ENCODE peak calls at places on chromosomes 11 and 22, in ten cellular contexts. H, V, K, O, B, R, Z, P, L and F are unnamed samples.

GRCh38 chr11:26228778-26229177 is 103.2 kb upstream of the ANO3 start:
- DNase-seq in O (no peak), L (no peak), H (no peak), K (peak; percentile 28), B (peak; percentile 45), Z (no peak), R (no peak), P (no peak), V (peak; percentile 40), F (no peak)

GRCh38 chr11:3616721-3617460 is 24.9 kb downstream of the ART5 start:
- DNase-seq in Z (no peak), O (no peak), K (no peak), L (no peak), V (peak; percentile 41), B (no peak), H (no peak), P (no peak), R (no peak), F (no peak)

GRCh38 chr11:128172046-128172878 is 415.1 kb downstream of the ETS1 start:
- DNase-seq in H (peak; percentile 46), P (peak; percentile 97), R (peak; percentile 89), B (peak; percentile 87), L (peak; percentile 88), V (peak; percentile 93), O (peak; percentile 79), K (peak; percentile 87), Z (peak; percentile 89), F (peak; percentile 83)

GRCh38 chr11:108586600-108586999 is 7.0 kb downstream of the EXPH5 start:
- DNase-seq in L (no peak), P (no peak), B (no peak), V (no peak), O (no peak), R (no peak), Z (no peak), K (no peak), H (no peak), F (no peak)

GRCh38 chr22:19097518-19097917 is 24.7 kb downstream of the DGCR2 start:
- DNase-seq in K (no peak), Z (no peak), H (no peak), L (no peak), R (no peak), P (peak; percentile 45), V (no peak), O (no peak), B (no peak), F (no peak)

GRCh38 chr11:33775832-33776231 is 1.5 kb upstream of the FBXO3 start:
- DNase-seq in Z (no peak), L (peak; percentile 20), B (no peak), O (no peak), R (no peak), V (no peak), H (no peak), P (no peak), K (no peak), F (no peak)

GRCh38 chr22:44595841-44596341 is 97.9 kb upstream of the RTL6 start:
- DNase-seq in L (no peak), V (peak; percentile 55), Z (no peak), R (peak; percentile 29), O (no peak), H (no peak), B (peak; percentile 26), P (no peak), K (no peak), F (no peak)

GRCh38 chr11:19511413-19512183 is 201.0 kb upstream of the NAV2 start:
- DNase-seq in K (no peak), P (no peak), Z (no peak), O (peak; percentile 53), R (no peak), B (peak; percentile 59), L (no peak), V (peak; percentile 64), H (no peak), F (no peak)

DNA sequence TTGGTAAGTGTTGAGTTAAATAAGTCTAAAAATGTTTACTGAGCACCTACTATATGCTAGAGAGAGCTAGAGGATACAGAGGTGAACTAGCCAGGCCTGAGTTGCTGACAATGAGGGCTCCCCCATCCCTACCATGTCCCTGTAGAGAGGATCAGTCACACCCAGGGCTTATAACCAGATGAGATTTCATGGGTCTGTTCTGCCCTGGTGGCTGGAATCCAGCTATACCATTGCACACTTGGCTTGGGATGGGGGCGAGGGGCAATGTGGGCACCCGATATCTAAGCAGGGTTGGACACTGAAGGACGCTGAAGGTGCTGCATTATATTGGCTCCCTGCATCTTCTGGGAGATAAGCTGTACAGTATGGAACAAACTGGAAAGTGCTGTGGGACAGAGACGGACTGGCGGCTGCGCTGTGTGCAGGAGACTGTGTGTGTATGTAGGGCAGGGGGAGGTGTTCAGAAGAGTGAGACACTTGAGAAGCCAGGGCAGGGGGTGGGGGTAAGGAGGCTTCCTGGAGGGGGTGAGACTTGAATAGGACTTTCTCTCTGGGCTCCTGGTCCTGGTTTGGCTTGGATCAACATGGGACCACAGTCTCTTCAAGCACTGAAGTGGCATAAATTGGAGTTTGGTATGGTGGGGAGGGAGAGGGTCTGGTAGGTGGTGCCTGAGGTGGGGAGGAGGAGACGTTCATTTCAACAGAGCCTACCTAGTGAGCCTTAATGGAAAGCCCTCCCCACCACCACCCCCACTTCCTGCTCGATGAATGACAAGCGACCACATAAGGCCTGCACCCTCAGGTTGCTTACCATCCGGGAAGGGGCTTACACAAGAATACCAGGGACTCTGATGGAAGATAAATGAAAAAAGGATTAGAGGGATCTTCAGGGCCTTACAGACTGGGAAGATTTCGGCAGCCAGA is 1.8 kb downstream of the CD82 start:
- DNase-seq in H (no peak), K (no peak), L (no peak), R (no peak), O (no peak), V (no peak), B (no peak), P (no peak), Z (no peak), F (no peak)
- TF ChIP-seq CTCF in H (no peak), K (peak; percentile 48), L (peak; percentile 32), R (no peak), O (no peak), V (peak; percentile 8), B (peak; percentile 30), P (no peak), Z (no peak), F (peak; percentile 42)

GRCh38 chr11:120839201-120839600 is 184.7 kb upstream of the TBCEL start:
- DNase-seq in H (peak; percentile 10), O (no peak), P (no peak), V (no peak), K (no peak), B (no peak), L (no peak), Z (no peak), R (no peak), F (no peak)

GRCh38 chr11:120830092-120830491 is 193.8 kb upstream of the TBCEL start:
- DNase-seq in R (no peak), Z (no peak), H (no peak), O (peak; percentile 20), V (no peak), P (no peak), B (no peak), L (no peak), K (no peak), F (no peak)

GRCh38 chr11:120835601-120836228 is 188.2 kb upstream of the TBCEL start:
- DNase-seq in L (no peak), P (no peak), O (no peak), B (no peak), V (no peak), K (no peak), Z (peak; percentile 49), R (no peak), H (peak; percentile 5), F (no peak)

GRCh38 chr11:120832609-120833221 is 191.2 kb upstream of the TBCEL start:
- DNase-seq in B (no peak), V (no peak), L (no peak), O (peak; percentile 16), H (no peak), Z (peak; percentile 30), P (no peak), K (no peak), R (no peak), F (no peak)

GRCh38 chr11:120834686-120835225 is 189.1 kb upstream of the TBCEL start:
- DNase-seq in H (no peak), B (no peak), R (no peak), O (no peak), K (no peak), L (no peak), Z (no peak), V (no peak), P (no peak), F (no peak)
- TF ChIP-seq CTCF in H (no peak), B (no peak), R (no peak), O (no peak), K (no peak), L (no peak), Z (no peak), V (no peak), P (no peak), F (no peak)

DNA sequence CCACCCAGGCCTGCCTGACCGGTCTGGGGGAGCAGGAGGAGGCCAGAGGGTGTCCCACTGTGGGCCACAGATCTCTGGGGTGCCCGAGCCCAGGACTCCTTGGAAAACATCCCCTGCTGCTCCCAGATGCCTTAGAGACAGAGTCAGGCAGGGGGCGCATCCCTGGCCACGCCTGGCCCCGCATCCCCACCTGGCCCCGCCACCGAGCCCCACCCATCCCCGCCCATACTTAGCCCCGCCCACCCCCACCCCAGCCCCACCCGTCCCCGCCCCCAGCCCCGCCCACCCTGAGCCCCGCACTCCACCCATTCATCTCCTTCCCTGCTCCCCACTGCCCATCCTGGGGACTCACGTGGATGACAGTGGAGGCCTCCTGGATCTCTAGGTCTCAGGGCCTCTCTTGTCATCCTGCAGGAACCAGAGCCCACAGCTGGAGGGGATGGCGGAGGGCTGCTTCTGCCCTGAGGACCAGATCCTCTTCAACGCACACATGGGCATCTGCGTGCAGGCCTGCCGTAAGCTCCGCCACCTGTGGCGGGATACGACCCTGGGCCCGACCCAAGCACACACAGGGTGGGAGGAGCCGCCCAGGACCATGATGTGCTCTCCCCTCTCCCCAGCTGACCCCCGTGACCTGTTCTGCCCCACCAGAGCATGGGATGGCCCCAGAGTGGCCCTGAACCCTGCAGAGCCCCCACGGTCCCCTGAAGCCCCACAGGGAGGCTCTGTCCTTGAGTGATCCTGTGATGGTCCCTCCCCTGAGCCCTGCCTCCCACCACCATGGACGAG is 33.6 kb downstream of the MUC5B start:
- DNase-seq in L (no peak), V (no peak), R (no peak), Z (no peak), H (no peak), B (no peak), O (no peak), P (no peak), K (no peak), F (no peak)
- TF ChIP-seq CTCF in L (no peak), V (no peak), R (no peak), Z (no peak), H (no peak), B (no peak), O (no peak), P (no peak), K (no peak), F (no peak)

DNA sequence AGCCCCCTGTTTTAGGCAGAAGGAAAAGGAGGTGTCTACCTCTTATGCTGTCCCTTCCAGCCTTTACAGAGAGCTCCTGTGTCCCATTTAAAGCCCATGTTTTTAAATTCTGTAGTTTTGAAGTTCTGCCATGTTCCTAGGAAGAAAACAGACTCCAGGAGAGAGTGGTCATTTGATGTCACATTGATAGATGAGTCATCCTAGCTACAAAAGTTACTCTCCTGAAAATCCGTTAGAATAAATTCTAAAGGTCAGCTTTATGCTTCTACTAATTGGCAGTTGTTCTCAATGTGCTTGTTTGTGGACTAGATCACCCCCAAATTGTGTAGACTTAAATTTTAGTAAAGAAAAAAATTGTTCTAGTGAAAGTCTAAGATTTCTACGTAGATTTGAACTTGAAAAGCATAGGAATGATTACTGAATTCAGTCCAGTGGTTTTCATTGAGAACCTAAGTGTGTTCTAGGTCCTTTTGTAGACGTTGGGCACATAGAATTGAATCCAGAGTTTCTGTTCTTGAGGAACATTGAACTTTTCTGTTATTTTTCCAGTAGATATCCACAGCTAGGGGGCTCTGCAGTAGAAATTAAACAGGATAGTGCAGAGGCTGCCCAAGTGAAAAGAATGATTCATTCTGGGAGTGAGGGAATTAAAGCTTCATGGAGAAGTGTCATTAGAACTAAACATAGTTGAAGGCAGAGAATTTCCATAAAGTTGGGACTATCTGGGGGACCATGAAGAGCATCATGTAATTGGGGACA is 140.6 kb upstream of the RASSF10 start:
- DNase-seq in O (no peak), V (no peak), P (no peak), L (peak; percentile 25), B (peak; percentile 53), Z (no peak), R (no peak), K (no peak), H (no peak), F (no peak)
- TF ChIP-seq CTCF in O (peak; percentile 24), V (peak; percentile 51), P (no peak), L (peak; percentile 21), B (peak; percentile 39), Z (peak; percentile 20), R (no peak), K (peak; percentile 49), H (peak; percentile 23), F (peak; percentile 40)